ENCODE peak calls at places on chromosome 14, in seven cellular contexts. U is aorta, S is fibroblast of lung, E is tibial artery, A is left lung, R is ovary, G is cardiac muscle cell. F is an unnamed sample.

GRCh38 chr14:39005044-39005736 is 97.8 kb downstream of the SEC23A start:
- DNase-seq in R (no peak), A (no peak), G (peak; percentile 77), S (no peak), U (no peak), E (no peak), F (no peak)

GRCh38 chr14:70448633-70449032 is 3.3 kb upstream of the ADAM21 start:
- DNase-seq in S (no peak), E (no peak), R (no peak), A (no peak), G (peak; percentile 40), U (no peak), F (no peak)

GRCh38 chr14:76640923-76641395 is 120.3 kb upstream of the VASH1 start:
- DNase-seq in S (no peak), A (no peak), R (no peak), U (no peak), G (no peak), E (no peak), F (no peak)

GRCh38 chr14:52918486-52918885 is 32.4 kb downstream of the FERMT2 start:
- DNase-seq in U (no peak), E (no peak), S (peak; percentile 68), R (no peak), A (no peak), G (peak; percentile 57), F (peak; percentile 76)

GRCh38 chr14:70803321-70804110 is 5.8 kb downstream of the MAP3K9 start:
- DNase-seq in G (no peak), E (no peak), A (no peak), S (no peak), R (no peak), U (no peak), F (no peak)

GRCh38 chr14:65792208-65792905 is 379.8 kb downstream of the FUT8 start:
- DNase-seq in U (no peak), G (no peak), R (no peak), A (no peak), E (no peak), S (peak; percentile 66), F (no peak)

GRCh38 chr14:103705158-103705523 is 10.1 kb downstream of the XRCC3 start:
- DNase-seq in R (peak; percentile 75), G (no peak), S (no peak), A (peak; percentile 87), E (peak; percentile 65), U (no peak), F (no peak)

GRCh38 chr14:34235635-34236300 is 226.3 kb downstream of the SPTSSA start:
- DNase-seq in U (no peak), R (no peak), E (no peak), A (no peak), G (no peak), S (no peak), F (no peak)

GRCh38 chr14:73238941-73239340 is 1.6 kb downstream of the PAPLN start:
- DNase-seq in R (no peak), U (peak; percentile 67), A (no peak), S (peak; percentile 17), E (peak; percentile 20), G (no peak), F (no peak)

GRCh38 chr14:23372509-23372908 is at the start of gene IL25:
- DNase-seq in U (no peak), R (no peak), E (no peak), S (no peak), G (no peak), A (no peak), F (no peak)

GRCh38 chr14:99189201-99189801 is 82.7 kb downstream of the BCL11B start:
- DNase-seq in S (no peak), U (no peak), G (no peak), A (peak; percentile 75), E (no peak), R (no peak), F (peak; percentile 73)

GRCh38 chr14:93903342-93904184 is 23.6 kb upstream of the FAM181A start:
- DNase-seq in A (no peak), U (no peak), S (no peak), G (no peak), E (no peak), R (no peak), F (no peak)

GRCh38 chr14:44962573-44963528 is 861 bp downstream of the TOGARAM1 start:
- DNase-seq in U (peak; percentile 84), G (peak; percentile 70), S (peak; percentile 64), E (peak; percentile 48), A (peak; percentile 85), R (peak; percentile 65), F (no peak)

GRCh38 chr14:42214981-42215491 is 608.4 kb downstream of the LRFN5 start:
- DNase-seq in A (no peak), E (no peak), U (no peak), G (peak; percentile 50), R (no peak), S (peak; percentile 83), F (no peak)

GRCh38 chr14:51644215-51644969 is 7.3 kb upstream of the FRMD6 start:
- DNase-seq in U (no peak), S (peak; percentile 70), R (no peak), E (no peak), A (no peak), G (no peak), F (no peak)

GRCh38 chr14:95290021-95290420 is 29.7 kb downstream of the CLMN start:
- DNase-seq in E (no peak), U (no peak), R (no peak), A (no peak), S (no peak), G (no peak), F (no peak)

GRCh38 chr14:69395929-69396328 is 2.2 kb downstream of the ERH start:
- DNase-seq in A (no peak), E (no peak), U (no peak), G (no peak), R (no peak), S (no peak), F (no peak)
- H3K4me1 ChIP-seq in A (peaks cover 60% of the 10 kb centered on the region), E (peaks cover 57% of the 10 kb centered on the region), U (no peaks in the 10 kb centered on the region), G (peaks cover 22% of the 10 kb centered on the region), R (peaks cover 19% of the 10 kb centered on the region), S (peaks cover 2% of the 10 kb centered on the region), F (peaks cover 47% of the 10 kb centered on the region)

GRCh38 chr14:32701475-32701874 is 237.2 kb upstream of the NPAS3 start:
- DNase-seq in G (no peak), E (no peak), S (no peak), U (no peak), A (no peak), R (no peak), F (no peak)

GRCh38 chr14:32702571-32702970 is 236.1 kb upstream of the NPAS3 start:
- DNase-seq in U (peak; percentile 83), G (peak; percentile 40), E (peak; percentile 68), R (peak; percentile 60), A (peak; percentile 45), S (peak; percentile 71), F (no peak)

GRCh38 chr14:32702088-32702487 is 236.6 kb upstream of the NPAS3 start:
- DNase-seq in G (no peak), S (no peak), A (no peak), E (no peak), R (no peak), U (no peak), F (no peak)

GRCh38 chr14:32706672-32707071 is 232.0 kb upstream of the NPAS3 start:
- DNase-seq in G (no peak), U (no peak), E (no peak), R (no peak), A (no peak), S (no peak), F (no peak)

DNA sequence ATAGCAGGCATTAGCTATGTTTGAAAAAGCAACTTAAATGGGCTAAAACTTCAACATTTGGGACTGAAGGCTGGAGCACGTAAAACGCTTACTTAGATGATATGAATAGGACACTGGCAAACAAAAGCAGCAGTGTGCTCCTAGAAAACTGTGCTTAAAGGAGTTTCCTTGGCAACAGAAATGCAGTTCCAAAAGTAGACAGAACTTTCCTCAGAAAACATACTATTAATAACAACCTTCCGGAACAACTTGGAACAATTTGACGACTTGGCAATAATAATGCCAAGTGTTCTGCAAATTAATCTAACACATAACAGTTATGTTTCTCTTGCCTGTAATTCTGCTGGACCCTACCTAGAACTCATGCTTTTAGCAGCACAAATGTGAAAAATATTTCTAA is 235.4 kb upstream of the NPAS3 start:
- DNase-seq in R (peak; percentile 23), S (peak; percentile 63), G (peak; percentile 79), E (peak; percentile 22), A (no peak), U (no peak), F (no peak)
- H3K4me3 ChIP-seq in R (no peak overlapping the region), S (no peak overlapping the region), G (no peak overlapping the region), E (peak overlapping the region; percentile 12), A (no peak overlapping the region), U (no peak overlapping the region), F (no peak overlapping the region)

GRCh38 chr14:87992720-87993484 is at the start of gene GALC:
- DNase-seq in R (peak; percentile 95), S (peak; percentile 94), U (peak; percentile 98), G (peak; percentile 97), A (peak; percentile 99), E (peak; percentile 96), F (peak; percentile 93)
- H3K27ac ChIP-seq in R (peak within 1 kb of the TSS; percentile 91), S (peak within 1 kb of the TSS; percentile 85), U (peak within 1 kb of the TSS; percentile 83), G (peak within 1 kb of the TSS; percentile 93), A (peak within 1 kb of the TSS; percentile 94), E (peak within 1 kb of the TSS; percentile 95), F (peak within 1 kb of the TSS; percentile 94)

GRCh38 chr14:61218765-61219164 is 62.4 kb downstream of the TMEM30B start:
- DNase-seq in S (no peak), U (no peak), G (no peak), E (peak; percentile 39), R (no peak), A (no peak), F (no peak)

GRCh38 chr14:61219256-61219655 is 61.9 kb downstream of the TMEM30B start:
- DNase-seq in S (no peak), U (no peak), A (no peak), G (no peak), E (no peak), R (no peak), F (no peak)

GRCh38 chr14:61217516-61217915 is 63.6 kb downstream of the TMEM30B start:
- DNase-seq in G (no peak), A (no peak), S (no peak), U (no peak), E (no peak), R (no peak), F (no peak)

GRCh38 chr14:61218157-61218556 is 63.0 kb downstream of the TMEM30B start:
- DNase-seq in A (no peak), R (no peak), S (no peak), E (no peak), G (no peak), U (no peak), F (no peak)

DNA sequence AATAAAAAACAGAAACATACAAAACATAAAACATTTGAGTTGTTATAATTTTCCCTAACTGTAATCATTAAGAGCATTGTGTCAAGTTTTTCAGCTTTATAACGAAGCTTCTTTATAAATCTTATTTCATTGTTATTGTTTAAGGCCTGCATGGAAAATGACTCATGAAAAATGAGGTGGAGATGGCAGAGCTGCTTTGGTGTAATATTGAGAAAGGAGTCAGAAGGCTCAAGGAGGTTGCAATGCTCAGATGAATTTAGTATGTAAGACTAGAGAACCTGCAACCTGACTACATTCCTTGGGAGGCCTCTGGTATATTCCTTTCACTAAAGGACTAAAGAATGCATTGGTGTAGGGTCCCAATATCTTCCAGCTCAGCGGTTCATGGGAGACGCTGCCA is 61.5 kb downstream of the TMEM30B start:
- DNase-seq in E (no peak), A (no peak), U (no peak), R (no peak), S (no peak), G (no peak), F (no peak)
- H3K4me1 ChIP-seq in E (peaks cover 36% of the 10 kb centered on the region), A (no peaks in the 10 kb centered on the region), U (no peaks in the 10 kb centered on the region), R (peaks cover 2% of the 10 kb centered on the region), S (peaks cover 12% of the 10 kb centered on the region), G (no peaks in the 10 kb centered on the region), F (no peaks in the 10 kb centered on the region)

GRCh38 chr14:91402278-91403068 is 15.1 kb downstream of the CCDC88C start:
- DNase-seq in R (no peak), U (no peak), A (no peak), G (peak; percentile 69), E (no peak), S (no peak), F (no peak)
- H3K4me3 ChIP-seq in R (no peak overlapping the region), U (no peak overlapping the region), A (no peak overlapping the region), G (no peak overlapping the region), E (no peak overlapping the region), S (no peak overlapping the region), F (peak overlapping the region; percentile 21)